ENCODE peak calls at places on chromosomes 4 and X, in six cellular contexts. V is lower leg skin, Z is kidney epithelial cell, S is AG09309, U is BJ, I is transverse colon. Q is an unnamed sample.

GRCh38 chr4:84495448-84496221 is 3.5 kb downstream of the NKX6-1 start:
- DNase-seq in Z (no peak), S (no peak), V (no peak), U (no peak), I (no peak), Q (no peak)

GRCh38 chr4:71300964-71301363 is 37.9 kb upstream of the SLC4A4 start:
- DNase-seq in I (peak; percentile 67), Z (no peak), V (no peak), U (no peak), S (no peak), Q (no peak)

GRCh38 chr4:30863031-30863430 is 142.9 kb downstream of the PCDH7 start:
- DNase-seq in S (peak; percentile 46), Z (no peak), U (no peak), V (no peak), I (no peak), Q (no peak)

GRCh38 chr4:186217733-186218293 is 9.5 kb upstream of the KLKB1 start:
- DNase-seq in I (no peak), S (no peak), Z (no peak), V (no peak), U (no peak), Q (no peak)

GRCh38 chr4:4852591-4853362 is 6.7 kb upstream of the MSX1 start:
- DNase-seq in U (no peak), I (no peak), V (peak; percentile 44), Z (peak; percentile 29), S (peak; percentile 46), Q (no peak)

GRCh38 chr4:117796677-117797076 is 237.6 kb upstream of the NDST3 start:
- DNase-seq in Z (no peak), V (no peak), I (no peak), U (no peak), S (no peak), Q (no peak)

GRCh38 chrX:34879361-34879760 is 63.2 kb upstream of the FAM47B start:
- DNase-seq in I (no peak), U (no peak), S (no peak), Z (no peak), V (no peak), Q (no peak)

GRCh38 chrX:42759881-42760280 is 18.1 kb downstream of the PPP1R2C start:
- DNase-seq in I (no peak), S (no peak), Z (no peak), V (no peak), U (no peak), Q (no peak)

GRCh38 chrX:24732705-24733104 is 39.0 kb downstream of the POLA1 start:
- DNase-seq in S (no peak), I (no peak), Z (no peak), V (no peak), U (no peak), Q (no peak)

GRCh38 chr4:121397434-121397833 is 16.6 kb upstream of the QRFPR start:
- DNase-seq in I (no peak), Z (no peak), U (no peak), S (no peak), V (no peak), Q (no peak)

GRCh38 chrX:68710870-68711576 is 63.6 kb downstream of the STARD8 start:
- DNase-seq in V (no peak), I (no peak), U (no peak), S (peak; percentile 18), Z (no peak), Q (peak; percentile 45)

GRCh38 chr4:123673971-123674370 is 277.4 kb downstream of the SPRY1 start:
- DNase-seq in I (no peak), Z (peak; percentile 70), U (no peak), V (no peak), S (no peak), Q (no peak)

GRCh38 chr4:26388671-26389070 is 67.9 kb downstream of the RBPJ start:
- DNase-seq in Z (no peak), U (no peak), I (no peak), S (no peak), V (no peak), Q (no peak)

GRCh38 chr4:172982151-172982590 is 186.4 kb upstream of the GALNT7 start:
- DNase-seq in S (no peak), Z (peak; percentile 56), I (no peak), U (peak; percentile 73), V (peak; percentile 42), Q (no peak)

GRCh38 chr4:15765910-15766703 is 12.0 kb upstream of the CD38 start:
- DNase-seq in V (no peak), S (no peak), U (no peak), I (peak; percentile 28), Z (no peak), Q (no peak)

GRCh38 chr4:8402640-8403039 is 37.9 kb downstream of the ACOX3 start:
- DNase-seq in S (no peak), U (no peak), Z (no peak), V (no peak), I (no peak), Q (no peak)

GRCh38 chr4:48269861-48270515 is 350 bp upstream of the TEC start:
- DNase-seq in U (no peak), Z (no peak), V (peak; percentile 92), S (no peak), I (peak; percentile 97), Q (peak; percentile 91)
- TF ChIP-seq CTCF in U (peak; percentile 52), Z (peak; percentile 32), V (no peak), S (peak; percentile 33), I (no peak), Q (peak; percentile 47)

GRCh38 chrX:49186125-49187027 is at the start of gene PRICKLE3:
- DNase-seq in Z (no peak), S (no peak), U (no peak), I (peak; percentile 88), V (peak; percentile 69), Q (peak; percentile 51)
- TF ChIP-seq CTCF in Z (peak; percentile 45), S (peak; percentile 14), U (peak; percentile 46), I (no peak), V (no peak), Q (peak; percentile 42)

DNA sequence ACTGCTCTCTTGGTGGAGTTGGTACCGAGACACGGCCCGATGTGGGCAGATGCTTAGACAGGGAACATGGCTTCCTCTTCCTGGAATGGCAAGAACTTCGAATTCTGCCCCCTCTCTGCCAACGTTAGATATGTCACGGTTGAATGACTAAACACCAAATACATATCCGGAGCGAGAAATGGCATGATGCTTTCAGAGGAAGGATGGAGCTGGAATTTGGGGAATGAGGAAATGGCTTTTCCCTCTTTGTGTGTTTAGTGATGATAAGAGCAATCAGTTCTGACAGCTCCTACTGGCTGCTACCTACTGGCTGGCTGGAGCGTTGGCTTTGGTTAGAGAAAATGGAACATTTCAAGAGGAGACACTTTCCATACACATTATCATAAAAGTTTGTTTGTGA is 140.0 kb downstream of the DHRSX start:
- DNase-seq in V (no peak), I (no peak), S (no peak), Z (no peak), U (no peak), Q (no peak)
- TF ChIP-seq CTCF in V (no peak), I (no peak), S (no peak), Z (no peak), U (no peak), Q (no peak)

DNA sequence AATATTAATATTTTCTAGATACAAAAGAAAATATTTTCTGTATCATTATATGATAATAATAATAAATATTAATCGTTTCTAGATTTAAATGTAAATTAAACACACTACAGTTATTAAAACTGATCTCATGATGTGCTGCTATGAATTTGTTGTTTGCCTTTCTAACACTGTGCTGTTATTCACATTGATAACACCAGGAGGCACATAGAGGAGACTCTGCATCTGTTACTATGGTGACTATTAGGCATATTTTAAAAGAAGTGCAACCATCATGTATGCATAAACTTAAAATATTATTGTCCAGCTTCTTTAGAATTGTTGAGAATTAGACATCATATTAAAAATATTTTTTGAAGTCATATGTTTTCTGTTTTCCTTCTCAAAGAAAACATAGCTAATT is 11.8 kb upstream of the PDGFC start:
- DNase-seq in I (no peak), Z (no peak), U (no peak), V (no peak), S (no peak), Q (no peak)
- TF ChIP-seq CTCF in I (no peak), Z (peak; percentile 36), U (peak; percentile 56), V (no peak), S (peak; percentile 54), Q (peak; percentile 46)

GRCh38 chrX:153438522-153438921 is 7.3 kb downstream of the TREX2 start:
- DNase-seq in S (no peak), I (no peak), U (no peak), V (no peak), Z (no peak), Q (no peak)
- TF ChIP-seq CTCF in S (no peak), I (no peak), U (peak; percentile 46), V (no peak), Z (peak; percentile 47), Q (peak; percentile 38)

GRCh38 chr4:128521156-128521555 is 233.5 kb upstream of the PGRMC2 start:
- DNase-seq in V (no peak), U (no peak), Z (no peak), I (no peak), S (no peak), Q (no peak)

GRCh38 chr4:128517096-128517738 is 229.6 kb upstream of the PGRMC2 start:
- DNase-seq in Z (no peak), S (peak; percentile 52), U (no peak), V (no peak), I (no peak), Q (no peak)

GRCh38 chr4:128516568-128516967 is 229.0 kb upstream of the PGRMC2 start:
- DNase-seq in U (peak; percentile 89), V (no peak), I (no peak), Z (no peak), S (peak; percentile 83), Q (no peak)

GRCh38 chr4:128519163-128519810 is 231.7 kb upstream of the PGRMC2 start:
- DNase-seq in V (no peak), Z (no peak), S (no peak), U (no peak), I (no peak), Q (no peak)

DNA sequence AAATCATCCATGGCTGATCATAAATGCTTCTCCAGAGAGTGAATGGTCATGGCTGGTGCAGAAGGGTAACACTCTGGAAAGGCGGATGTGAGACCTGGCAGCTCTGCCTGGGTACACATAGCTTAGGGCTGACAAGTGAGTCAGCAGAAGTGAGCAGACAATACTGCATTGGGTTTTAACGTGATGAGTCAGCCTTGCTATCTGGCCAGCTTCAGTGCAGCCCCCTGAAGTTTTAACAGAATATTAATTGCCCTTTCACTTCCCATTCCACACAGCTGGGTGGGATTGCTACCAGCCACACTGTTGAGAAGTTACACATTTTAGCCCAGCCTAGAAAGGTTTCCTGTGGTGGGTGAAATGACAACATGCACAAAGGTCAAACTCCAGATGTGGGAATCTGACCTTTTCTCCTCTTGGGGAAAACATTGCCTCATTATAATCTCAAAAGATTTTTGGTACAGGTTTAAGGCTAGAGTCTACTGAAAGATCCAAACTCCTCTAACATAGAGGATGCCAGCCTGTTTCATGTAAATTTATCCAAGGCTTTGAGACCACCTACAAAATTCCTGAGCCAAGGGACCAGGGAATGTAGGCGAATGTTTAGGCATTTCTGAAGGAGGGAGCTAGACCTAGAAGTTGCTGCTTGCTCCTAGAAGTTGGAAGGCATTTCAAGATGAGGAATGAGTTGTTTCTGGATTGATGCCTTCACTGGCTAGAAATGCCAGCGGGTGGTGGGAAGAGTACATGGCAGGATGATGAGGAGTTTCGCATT is 230.3 kb upstream of the PGRMC2 start:
- DNase-seq in V (peak; percentile 51), S (peak; percentile 89), I (peak; percentile 14), Z (peak; percentile 92), U (peak; percentile 89), Q (no peak)
- TF ChIP-seq CTCF in V (no peak), S (no peak), I (no peak), Z (no peak), U (no peak), Q (no peak)

GRCh38 chrX:41481264-41482109 is 34.3 kb downstream of the NYX start:
- DNase-seq in Z (no peak), I (no peak), S (no peak), V (no peak), U (no peak), Q (no peak)
- TF ChIP-seq CTCF in Z (peak; percentile 9), I (peak; percentile 28), S (peak; percentile 52), V (no peak), U (peak; percentile 40), Q (peak; percentile 18)

GRCh38 chrX:149630681-149631292 is 805 bp downstream of the TMEM185A start:
- DNase-seq in Z (no peak), S (peak; percentile 18), I (no peak), V (no peak), U (no peak), Q (no peak)
- TF ChIP-seq CTCF in Z (peak; percentile 7), S (no peak), I (peak; percentile 7), V (no peak), U (peak; percentile 40), Q (peak; percentile 28)